ENCODE peak calls at places on chromosomes 3 and 15, in nine cellular contexts. S is colonic mucosa, W is neuronal stem cell, H is IMR-90, M is endodermal cell, Z is PC-3, T is NT2/D1, Y is keratinocyte, B is K562. E is an unnamed sample. For H3K27me3, the result is how much of the 10 kb centered on the place peaks cover.

GRCh38 chr3:16513141-16514020 is at the start of gene RFTN1:
- DNase-seq in Z (peak), W (peak), T (no peak), B (no peak), S (peak), H (peak), M (peak), Y (no peak), E (peak)

GRCh38 chr3:7545334-7545733 is 684.4 kb downstream of the GRM7 start:
- DNase-seq in M (no peak), H (no peak), W (no peak), Y (no peak), T (no peak), B (no peak), S (no peak), Z (no peak), E (no peak)

GRCh38 chr3:193087336-193087735 is 153.7 kb upstream of the PLAAT1 start:
- DNase-seq in Z (no peak), S (no peak), T (no peak), B (no peak), H (no peak), W (no peak), Y (no peak), M (no peak), E (no peak)

GRCh38 chr3:188335656-188336055 is 181.7 kb downstream of the LPP start:
- DNase-seq in S (no peak), B (no peak), H (no peak), T (no peak), Y (no peak), Z (peak), W (no peak), M (no peak), E (no peak)

GRCh38 chr3:46695177-46695961 is 1.9 kb upstream of the ALS2CL start:
- DNase-seq in B (peak), Z (peak), Y (no peak), W (no peak), M (peak), S (peak), H (no peak), T (peak), E (no peak)

GRCh38 chr15:70182858-70183695 is 85.4 kb upstream of the TLE3 start:
- DNase-seq in T (no peak), M (peak), S (no peak), H (no peak), Y (no peak), W (no peak), B (no peak), Z (peak), E (no peak)

GRCh38 chr3:181723568-181724431 is 12.1 kb downstream of the SOX2 start:
- DNase-seq in S (no peak), T (no peak), M (peak), Z (no peak), W (no peak), B (no peak), Y (no peak), H (no peak), E (no peak)

GRCh38 chr15:34701536-34701935 is 53.3 kb downstream of the GJD2 start:
- DNase-seq in H (no peak), Z (no peak), B (no peak), T (no peak), S (no peak), M (no peak), W (no peak), Y (no peak), E (no peak)

GRCh38 chr3:125332504-125332903 is 42.6 kb downstream of the ZNF148 start:
- DNase-seq in Y (no peak), M (no peak), T (no peak), Z (no peak), B (no peak), S (no peak), W (no peak), H (no peak), E (no peak)

GRCh38 chr15:69478259-69478687 is 25.7 kb downstream of the RPLP1 start:
- DNase-seq in M (peak), Y (no peak), H (peak), S (peak), W (peak), Z (peak), B (peak), T (peak), E (peak)

DNA sequence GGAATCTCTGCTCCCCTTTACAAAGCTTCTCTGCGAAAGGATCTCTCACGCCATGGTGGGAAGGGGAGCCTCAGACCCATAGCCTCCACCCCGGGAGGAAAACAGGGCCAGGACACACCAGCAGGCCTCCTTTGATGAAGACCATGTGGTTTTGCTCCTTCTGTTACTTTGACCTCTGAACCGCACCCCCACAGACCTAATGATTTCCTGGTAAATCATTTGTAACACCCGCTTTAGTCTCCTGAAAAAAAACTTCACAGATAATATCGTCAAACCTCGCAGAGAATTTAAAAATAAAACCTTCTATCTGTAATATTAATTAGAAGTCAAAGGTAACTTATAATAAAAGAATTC is 18.3 kb downstream of the CPN2 start:
- DNase-seq in W (no peak), T (no peak), H (no peak), Y (no peak), B (no peak), S (no peak), M (no peak), Z (no peak), E (no peak)
- H3K9ac ChIP-seq in W (no peak), T (no peak), H (no peak), Y (no peak), B (no peak), S (no peak), M (no peak), Z (peak), E (no peak)

GRCh38 chr3:10328460-10329071 is 7.7 kb upstream of the SEC13 start:
- DNase-seq in H (no peak), S (no peak), T (no peak), M (no peak), Y (no peak), Z (no peak), W (no peak), B (no peak), E (no peak)
- H3K27me3 ChIP-seq in H (half or more), S (under half), T (under half), M (under half), Y (under half), Z (half or more), W (under half), B (half or more), E (half or more)

GRCh38 chr3:68699541-68699940 is 232.8 kb downstream of the TAFA4 start:
- DNase-seq in S (no peak), M (no peak), Z (no peak), H (no peak), Y (no peak), T (no peak), B (no peak), W (no peak), E (no peak)
- H3K9ac ChIP-seq in S (no peak), M (no peak), Z (no peak), H (no peak), Y (no peak), T (no peak), B (no peak), W (no peak), E (no peak)

GRCh38 chr3:111068574-111068973 is 3.0 kb upstream of the NECTIN3 start:
- DNase-seq in Y (no peak), B (no peak), T (no peak), M (no peak), Z (no peak), W (no peak), S (no peak), H (no peak), E (no peak)

GRCh38 chr3:111071257-111072015 is at the start of gene NECTIN3:
- DNase-seq in S (peak), B (peak), Y (peak), W (peak), T (peak), H (peak), Z (peak), M (peak), E (peak)

GRCh38 chr3:111070772-111071256 is 802 bp upstream of the NECTIN3 start:
- DNase-seq in W (no peak), T (no peak), H (no peak), M (no peak), B (no peak), S (no peak), Y (no peak), Z (no peak), E (peak)

GRCh38 chr3:111072016-111072891 is 638 bp downstream of the NECTIN3 start:
- DNase-seq in T (no peak), Y (no peak), S (peak), Z (peak), M (no peak), H (peak), W (no peak), B (no peak), E (peak)

GRCh38 chr3:111069974-111070751 is 1.5 kb upstream of the NECTIN3 start:
- DNase-seq in T (no peak), M (peak), Y (no peak), S (peak), Z (no peak), H (peak), B (no peak), W (no peak), E (peak)
- H3K27me3 ChIP-seq in T (under half), M (half or more), Y (under half), S (under half), Z (under half), H (under half), B (under half), W (under half), E (under half)

GRCh38 chr3:128804017-128804816 is 75.2 kb upstream of the ACAD9 start:
- DNase-seq in Y (no peak), M (no peak), T (no peak), B (peak), W (no peak), S (no peak), H (peak), Z (no peak), E (peak)
- H3K9ac ChIP-seq in Y (no peak), M (no peak), T (no peak), B (no peak), W (no peak), S (no peak), H (no peak), Z (no peak), E (peak)

DNA sequence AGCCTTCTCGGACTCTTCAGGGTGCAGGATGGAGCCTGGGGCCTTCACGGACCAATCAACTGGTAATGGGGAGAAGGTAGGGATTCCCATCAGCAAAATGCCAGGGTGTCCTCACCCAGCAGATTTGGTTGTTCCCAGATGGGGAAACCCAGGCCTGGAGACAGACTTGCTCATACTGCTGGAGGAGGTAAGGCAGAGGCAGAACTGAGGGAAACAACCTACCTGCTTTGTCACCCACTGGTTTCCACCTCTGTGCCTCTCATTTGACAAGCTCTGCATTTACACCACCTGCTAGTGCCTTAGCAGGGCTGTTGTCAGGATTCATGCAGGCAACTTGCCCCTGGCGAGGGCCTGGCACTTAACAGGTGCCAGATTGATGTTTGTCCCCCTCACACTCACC is 15.9 kb downstream of the RHCG start:
- DNase-seq in Y (no peak), M (no peak), T (no peak), S (no peak), W (no peak), B (no peak), Z (no peak), H (no peak), E (no peak)
- H3K27me3 ChIP-seq in Y (under half), M (half or more), T (under half), S (under half), W (under half), B (under half), Z (under half), H (under half), E (half or more)

GRCh38 chr3:147200545-147200944 is 205.8 kb downstream of the ZIC4 start:
- DNase-seq in M (no peak), Z (no peak), S (no peak), H (peak), T (no peak), B (no peak), W (no peak), Y (no peak), E (peak)
- H3K9ac ChIP-seq in M (no peak), Z (no peak), S (no peak), H (no peak), T (no peak), B (no peak), W (no peak), Y (no peak), E (no peak)